ENCODE peak calls at places on chromosomes 12 and 14, in six cellular contexts. U is HCT116, D is neural progenitor cell, I is thoracic aorta, A is fibroblast of lung, H is upper lobe of left lung. M is an unnamed sample.

GRCh38 chr12:123363743-123364531 is 710 bp downstream of the SBNO1 start:
- DNase-seq in U (no peak), D (peak; percentile 84), I (no peak), A (no peak), H (peak; percentile 26), M (no peak)

GRCh38 chr12:123983822-123984485 is 10.9 kb downstream of the ZNF664 start:
- DNase-seq in U (peak; percentile 60), D (peak; percentile 81), I (no peak), A (peak; percentile 81), H (peak; percentile 61), M (peak; percentile 36)

GRCh38 chr12:116278259-116278595 is 734 bp upstream of the MED13L start:
- DNase-seq in U (no peak), D (no peak), I (no peak), A (no peak), H (no peak), M (no peak)

GRCh38 chr12:88062464-88062863 is 33.3 kb upstream of the C12orf50 start:
- DNase-seq in U (no peak), D (no peak), I (no peak), A (no peak), H (no peak), M (no peak)

GRCh38 chr14:88559852-88560251 is 3.0 kb upstream of the ZC3H14 start:
- DNase-seq in U (no peak), D (peak; percentile 39), I (no peak), A (peak; percentile 74), H (no peak), M (no peak)

GRCh38 chr12:53443955-53444354 is 2.4 kb downstream of the PRR13 start:
- DNase-seq in U (no peak), D (no peak), I (no peak), A (no peak), H (no peak), M (no peak)

GRCh38 chr14:59679872-59680271 is 103.3 kb upstream of the CCDC175 start:
- DNase-seq in U (no peak), D (peak; percentile 49), I (peak; percentile 75), A (no peak), H (no peak), M (no peak)

GRCh38 chr12:8697120-8697475 is 693 bp upstream of the RIMKLB start:
- DNase-seq in U (no peak), D (peak; percentile 70), I (no peak), A (peak; percentile 21), H (no peak), M (no peak)

GRCh38 chr12:40618621-40619020 is 73.6 kb upstream of the CNTN1 start:
- DNase-seq in U (no peak), D (no peak), I (no peak), A (no peak), H (no peak), M (no peak)

GRCh38 chr12:3216726-3217682 is 139.8 kb downstream of the TSPAN9 start:
- DNase-seq in U (peak; percentile 4), D (no peak), I (peak; percentile 59), A (peak; percentile 65), H (no peak), M (no peak)

GRCh38 chr14:104993808-104994591 is 8.4 kb downstream of the CLBA1 start:
- DNase-seq in U (no peak), D (no peak), I (no peak), A (no peak), H (no peak), M (no peak)

GRCh38 chr12:131060011-131060703 is 106.5 kb downstream of the ADGRD1 start:
- DNase-seq in U (no peak), D (no peak), I (no peak), A (no peak), H (no peak), M (no peak)

DNA sequence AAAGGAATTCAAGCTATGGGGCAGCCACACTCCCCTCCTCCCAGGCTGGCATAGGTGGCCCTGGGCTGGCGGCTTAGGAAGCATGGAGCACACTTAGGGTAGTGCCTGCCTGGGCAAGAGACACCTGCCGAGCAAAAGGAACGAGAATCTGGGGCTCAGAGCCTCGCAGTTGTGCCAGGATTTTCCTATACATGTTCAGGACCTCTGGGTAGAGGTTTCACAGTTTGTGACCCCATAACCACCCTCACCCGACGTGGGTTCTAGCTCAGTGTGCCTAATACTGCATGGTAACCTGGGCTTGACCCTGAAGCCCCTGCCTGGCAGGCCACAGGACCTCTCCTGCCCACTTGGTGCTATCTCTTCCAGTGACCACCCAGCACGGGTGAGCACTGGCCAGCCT is 99.5 kb downstream of the FBXL14 start:
- DNase-seq in U (no peak), D (no peak), I (no peak), A (no peak), H (no peak), M (no peak)
- H3K4me3 ChIP-seq in U (no peak overlapping the region), D (no peak overlapping the region), I (no peak overlapping the region), A (no peak overlapping the region), H (no peak overlapping the region), M (no peak overlapping the region)

GRCh38 chr12:108822458-108823205 is 34.8 kb downstream of the SSH1 start:
- DNase-seq in U (no peak), D (no peak), I (no peak), A (no peak), H (no peak), M (no peak)

GRCh38 chr12:108821407-108822397 is 35.7 kb downstream of the SSH1 start:
- DNase-seq in U (no peak), D (no peak), I (no peak), A (no peak), H (peak; percentile 82), M (no peak)

GRCh38 chr12:108819920-108820699 is 37.3 kb downstream of the SSH1 start:
- DNase-seq in U (no peak), D (no peak), I (no peak), A (no peak), H (no peak), M (no peak)

GRCh38 chr12:108817909-108818308 is 39.5 kb downstream of the SSH1 start:
- DNase-seq in U (no peak), D (no peak), I (no peak), A (no peak), H (no peak), M (no peak)

GRCh38 chr12:108820700-108821406 is 36.5 kb downstream of the SSH1 start:
- DNase-seq in U (no peak), D (no peak), I (no peak), A (no peak), H (peak; percentile 59), M (no peak)
- H3K27ac ChIP-seq in U (no peak overlapping the region), D (no peak overlapping the region), I (peak overlapping the region; percentile 33), A (no peak overlapping the region), H (peak overlapping the region; percentile 78), M (peak overlapping the region; percentile 87)

GRCh38 chr14:74667758-74668157 is 45.1 kb downstream of the AREL1 start:
- DNase-seq in U (no peak), D (no peak), I (no peak), A (peak; percentile 62), H (no peak), M (no peak)

GRCh38 chr14:74671789-74672188 is 41.1 kb downstream of the AREL1 start:
- DNase-seq in U (no peak), D (no peak), I (no peak), A (peak; percentile 74), H (no peak), M (no peak)

GRCh38 chr14:74670726-74671125 is 42.2 kb downstream of the AREL1 start:
- DNase-seq in U (no peak), D (no peak), I (no peak), A (peak; percentile 49), H (no peak), M (no peak)

GRCh38 chr14:74673768-74674167 is 39.1 kb downstream of the AREL1 start:
- DNase-seq in U (no peak), D (no peak), I (no peak), A (no peak), H (no peak), M (no peak)

DNA sequence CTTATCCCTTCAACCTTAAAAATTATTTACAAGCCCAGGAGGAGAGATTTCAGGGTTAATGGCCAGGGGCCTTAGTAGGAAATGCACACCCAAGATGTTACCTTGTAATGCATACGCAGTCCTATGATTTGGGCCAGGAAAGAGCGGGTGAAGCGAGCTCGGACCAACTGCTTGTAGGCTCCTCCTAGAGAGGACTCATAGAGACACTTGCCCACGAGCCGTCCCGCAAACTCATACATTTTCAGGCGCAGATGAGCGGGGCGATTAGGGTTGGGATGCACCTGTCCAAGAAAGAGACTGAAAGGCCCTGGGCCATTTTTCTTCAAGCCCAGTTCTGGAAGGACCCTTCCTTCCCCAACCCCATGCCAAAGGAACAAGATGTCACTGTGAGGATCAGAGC is 43.0 kb downstream of the AREL1 start:
- DNase-seq in U (no peak), D (no peak), I (no peak), A (no peak), H (no peak), M (no peak)
- H3K9me3 ChIP-seq in U (no peaks in the 10 kb centered on the region), D (no peaks in the 10 kb centered on the region), I (no peaks in the 10 kb centered on the region), A (no peaks in the 10 kb centered on the region), H (no peaks in the 10 kb centered on the region), M (no peaks in the 10 kb centered on the region)

DNA sequence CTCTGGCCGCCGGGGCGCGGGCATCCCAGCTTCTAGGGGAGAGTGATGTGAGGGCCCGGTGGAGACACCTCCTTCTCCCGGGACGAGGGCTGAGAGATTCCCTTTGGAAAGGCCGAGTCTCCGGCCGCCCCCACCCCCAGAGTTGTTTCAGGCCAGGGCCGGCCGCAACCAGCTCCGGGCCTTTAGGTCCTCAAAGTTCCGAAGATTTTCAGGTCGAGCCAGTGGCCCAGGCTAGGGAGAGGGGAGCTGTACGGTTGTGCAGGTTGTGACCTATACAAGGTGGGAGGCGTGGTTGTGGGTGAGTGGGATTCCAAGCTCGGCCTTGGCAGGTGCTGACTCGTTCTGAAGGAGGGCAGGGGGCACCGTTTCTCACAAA is 18.4 kb upstream of the ANKRD33 start:
- DNase-seq in U (no peak), D (peak; percentile 49), I (no peak), A (no peak), H (no peak), M (no peak)
- H3K4me3 ChIP-seq in U (no peak overlapping the region), D (peak overlapping the region; percentile 58), I (peak overlapping the region; percentile 63), A (peak overlapping the region; percentile 58), H (peak overlapping the region; percentile 31), M (peak overlapping the region; percentile 65)

DNA sequence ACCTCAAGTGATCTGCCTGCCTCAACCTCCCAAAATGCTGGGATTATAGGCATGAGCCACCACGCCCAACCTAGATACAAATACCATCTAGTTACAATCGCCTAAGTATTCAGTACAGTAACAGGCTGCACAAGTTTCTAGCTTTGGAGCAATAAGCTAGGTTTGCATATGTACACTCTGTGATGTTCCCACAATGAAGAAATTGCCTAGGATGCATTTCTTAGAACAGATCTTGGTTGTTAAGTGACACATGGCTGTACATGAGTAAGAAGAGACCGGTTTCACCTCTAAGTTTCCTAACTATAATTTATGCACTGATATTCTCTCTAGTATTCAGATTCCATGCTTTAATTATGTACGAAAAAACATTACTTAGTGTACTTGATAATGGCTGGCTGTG is 5.4 kb upstream of the TUBA1C start:
- DNase-seq in U (no peak), D (no peak), I (no peak), A (no peak), H (no peak), M (no peak)
- H3K27ac ChIP-seq in U (no peak overlapping the region), D (peak overlapping the region; percentile 69), I (peak overlapping the region; percentile 68), A (peak overlapping the region; percentile 50), H (no peak overlapping the region), M (no peak overlapping the region)